ENCODE peak calls at places on chromosome 21, in nine cellular contexts. Q, N, V, F, T, I, J, G and U are unnamed samples.
A peak's percentile ranks its signal among the peaks of the same experiment; 100 is the strongest.

GRCh38 chr21:37249112-37249904 is 17.8 kb downstream of the VPS26C start:
- DNase-seq in Q (no peak), N (no peak), V (no peak), F (no peak), T (no peak), I (no peak), J (no peak), G (no peak), U (no peak)

GRCh38 chr21:38806942-38807284 is 1.2 kb downstream of the ETS2 start:
- DNase-seq in Q (no peak), N (no peak), V (no peak), F (no peak), T (no peak), I (no peak), J (no peak), G (no peak), U (no peak)

GRCh38 chr21:21464691-21465090 is 466.5 kb downstream of the NCAM2 start:
- DNase-seq in Q (no peak), N (no peak), V (no peak), F (no peak), T (no peak), I (no peak), J (no peak), G (no peak), U (no peak)

GRCh38 chr21:32094792-32095191 is 184.1 kb downstream of the MIS18A start:
- DNase-seq in Q (peak; percentile 72), N (no peak), V (no peak), F (no peak), T (no peak), I (no peak), J (no peak), G (no peak), U (no peak)

GRCh38 chr21:39238275-39238674 is 55.0 kb upstream of the PSMG1 start:
- DNase-seq in Q (no peak), N (no peak), V (no peak), F (no peak), T (no peak), I (no peak), J (no peak), G (no peak), U (no peak)

GRCh38 chr21:44895859-44896258 is 22.4 kb upstream of the PTTG1IP start:
- DNase-seq in Q (no peak), N (no peak), V (no peak), F (no peak), T (no peak), I (peak; percentile 2), J (no peak), G (no peak), U (no peak)

GRCh38 chr21:25402134-25402957 is 204.9 kb downstream of the MRPL39 start:
- DNase-seq in Q (no peak), N (no peak), V (no peak), F (no peak), T (no peak), I (no peak), J (no peak), G (no peak), U (no peak)

GRCh38 chr21:33036430-33037162 is 10.9 kb downstream of the OLIG2 start:
- DNase-seq in Q (peak; percentile 21), N (no peak), V (no peak), F (no peak), T (no peak), I (no peak), J (peak; percentile 28), G (peak; percentile 8), U (peak; percentile 35)

GRCh38 chr21:16838330-16838729 is 674.5 kb upstream of the CXADR start:
- DNase-seq in Q (peak; percentile 33), N (no peak), V (no peak), F (no peak), T (no peak), I (no peak), J (no peak), G (no peak), U (no peak)

DNA sequence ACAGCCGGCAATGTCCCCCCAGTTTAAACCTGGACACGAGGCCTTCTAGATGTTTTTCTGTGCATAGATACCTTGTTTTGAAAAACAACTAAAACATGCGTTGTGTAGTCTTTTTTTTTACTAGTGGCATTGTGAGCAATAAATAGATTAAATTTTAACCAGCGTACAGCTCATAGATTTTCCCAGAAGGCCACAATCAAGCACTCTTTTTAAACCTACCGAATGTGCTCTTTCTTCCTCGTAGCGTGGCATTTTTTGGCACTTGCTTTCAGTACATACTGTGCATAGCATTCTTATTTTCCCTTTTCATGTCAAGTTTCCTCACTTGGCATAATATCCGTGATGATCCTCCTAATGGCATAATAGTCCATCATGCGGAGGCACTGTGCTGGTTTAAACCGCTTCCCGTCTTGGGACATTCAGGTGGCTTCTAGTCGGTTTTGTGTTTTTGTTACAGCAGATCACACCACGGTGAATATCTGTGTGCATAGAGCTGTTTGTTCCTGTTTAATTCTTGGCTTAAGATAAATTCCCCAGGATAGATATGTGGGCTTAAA is 95.3 kb downstream of the PDE9A start:
- DNase-seq in Q (no peak), N (no peak), V (no peak), F (no peak), T (no peak), I (no peak), J (no peak), G (no peak), U (no peak)
- H3K27ac ChIP-seq in Q (no peak overlapping the region), N (no peak overlapping the region), V (no peak overlapping the region), F (no peak overlapping the region), T (no peak overlapping the region), I (no peak overlapping the region), J (no peak overlapping the region), G (no peak overlapping the region), U (no peak overlapping the region)

DNA sequence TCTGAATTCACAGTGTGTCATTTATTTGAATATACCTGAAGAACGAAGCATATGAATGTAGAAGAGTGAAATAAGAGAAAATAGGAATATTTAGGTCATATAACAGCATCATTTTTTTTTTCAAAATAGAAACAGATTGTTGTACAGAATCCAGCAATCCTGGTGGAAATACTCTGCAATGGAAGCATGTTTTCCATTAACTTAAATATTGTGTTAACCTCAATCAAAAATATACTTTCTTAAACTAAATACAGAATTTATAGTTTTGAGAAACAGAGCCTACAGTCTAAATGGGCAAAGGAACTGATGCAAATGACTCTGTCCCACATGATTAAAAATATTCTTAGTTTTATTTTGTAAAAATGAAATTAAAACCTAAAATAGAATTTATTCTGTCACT is 322.7 kb downstream of the LTN1 start:
- DNase-seq in Q (no peak), N (no peak), V (no peak), F (no peak), T (no peak), I (no peak), J (no peak), G (no peak), U (no peak)
- H3K27ac ChIP-seq in Q (no peak overlapping the region), N (no peak overlapping the region), V (no peak overlapping the region), F (no peak overlapping the region), T (no peak overlapping the region), I (no peak overlapping the region), J (no peak overlapping the region), G (no peak overlapping the region), U (no peak overlapping the region)

GRCh38 chr21:45984584-45985095 is 3.1 kb downstream of the COL6A1 start:
- DNase-seq in Q (no peak), N (no peak), V (no peak), F (no peak), T (no peak), I (no peak), J (no peak), G (no peak), U (no peak)
- H3K27ac ChIP-seq in Q (no peak overlapping the region), N (no peak overlapping the region), V (no peak overlapping the region), F (no peak overlapping the region), T (no peak overlapping the region), I (peak overlapping the region; percentile 88), J (no peak overlapping the region), G (no peak overlapping the region), U (no peak overlapping the region)

DNA sequence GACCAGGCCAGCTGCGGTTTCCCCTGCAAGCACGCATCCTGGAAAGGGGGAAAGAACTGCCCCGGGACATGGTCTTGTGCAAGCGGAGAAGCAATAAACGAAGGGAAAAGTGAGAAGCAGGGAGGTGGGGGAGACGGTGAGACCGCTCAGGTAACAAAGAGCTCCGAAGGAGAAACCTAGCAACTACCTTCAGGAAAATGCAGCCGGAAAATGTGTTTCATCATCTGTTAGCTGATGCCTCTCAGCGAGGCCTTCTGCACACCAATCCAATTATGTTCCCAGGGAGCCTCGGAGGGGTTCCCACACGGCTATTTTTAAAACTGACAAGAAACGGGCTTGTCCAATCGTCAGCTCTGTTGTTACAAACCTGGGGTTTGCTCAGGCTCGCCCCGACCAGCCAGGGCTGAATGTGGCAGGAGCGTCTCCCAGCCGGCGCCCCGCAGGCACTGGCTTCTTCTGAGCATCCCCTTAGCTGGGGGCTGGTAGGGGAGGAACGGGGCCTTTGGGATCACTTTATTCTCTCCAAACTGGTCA is 3.4 kb downstream of the RIPK4 start:
- DNase-seq in Q (peak; percentile 65), N (no peak), V (no peak), F (peak; percentile 87), T (no peak), I (no peak), J (no peak), G (no peak), U (no peak)
- H3K27ac ChIP-seq in Q (no peak overlapping the region), N (no peak overlapping the region), V (no peak overlapping the region), F (peak overlapping the region; percentile 86), T (peak overlapping the region; percentile 86), I (no peak overlapping the region), J (no peak overlapping the region), G (no peak overlapping the region), U (no peak overlapping the region)

DNA sequence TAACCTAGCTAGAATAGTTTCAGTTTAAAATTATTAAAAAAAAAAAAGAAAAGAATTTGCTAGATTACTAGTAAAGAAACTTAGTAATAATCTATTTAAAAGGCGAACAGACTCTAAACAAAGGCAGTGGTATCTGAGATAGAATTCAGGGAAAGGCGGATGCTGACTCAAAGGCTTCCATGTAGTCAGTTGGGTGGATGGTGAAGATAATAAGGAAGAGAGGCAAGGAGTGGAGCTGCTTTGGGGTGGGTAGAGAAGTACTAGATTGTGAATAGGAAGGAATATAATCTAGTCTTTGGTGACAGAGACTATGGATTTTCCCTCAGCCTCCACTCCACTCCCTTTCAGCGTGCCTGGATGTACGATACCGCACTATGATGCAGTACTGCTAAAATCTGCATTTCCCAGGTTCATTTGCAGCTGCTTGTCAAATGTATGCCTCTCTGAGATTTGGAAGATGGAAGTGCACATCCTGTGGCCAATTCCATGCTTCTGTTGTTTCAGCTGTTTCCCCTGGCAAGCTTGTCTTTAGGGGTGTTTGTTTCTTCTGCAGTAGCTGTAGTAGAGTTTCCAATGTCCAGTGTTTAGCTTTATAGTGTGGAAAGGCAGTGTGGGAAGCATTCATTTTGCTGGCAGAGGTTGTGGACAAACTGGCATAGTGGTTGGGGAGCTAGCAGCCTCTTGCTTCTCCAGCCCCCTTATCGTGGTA is 184.6 kb upstream of the NRIP1 start:
- DNase-seq in Q (no peak), N (peak; percentile 1), V (no peak), F (no peak), T (no peak), I (no peak), J (no peak), G (no peak), U (no peak)
- H3K27ac ChIP-seq in Q (no peak overlapping the region), N (no peak overlapping the region), V (no peak overlapping the region), F (no peak overlapping the region), T (no peak overlapping the region), I (no peak overlapping the region), J (no peak overlapping the region), G (no peak overlapping the region), U (no peak overlapping the region)

GRCh38 chr21:41364308-41364707 is 2.5 kb downstream of the MX2 start:
- DNase-seq in Q (no peak), N (no peak), V (no peak), F (no peak), T (no peak), I (no peak), J (no peak), G (no peak), U (no peak)
- H3K27ac ChIP-seq in Q (no peak overlapping the region), N (no peak overlapping the region), V (peak overlapping the region; percentile 30), F (no peak overlapping the region), T (no peak overlapping the region), I (no peak overlapping the region), J (no peak overlapping the region), G (no peak overlapping the region), U (no peak overlapping the region)

GRCh38 chr21:35908311-35909078 is 151.8 kb downstream of the SETD4 start:
- DNase-seq in Q (no peak), N (no peak), V (no peak), F (no peak), T (no peak), I (no peak), J (no peak), G (no peak), U (no peak)
- H3K27ac ChIP-seq in Q (no peak overlapping the region), N (no peak overlapping the region), V (no peak overlapping the region), F (no peak overlapping the region), T (no peak overlapping the region), I (no peak overlapping the region), J (no peak overlapping the region), G (no peak overlapping the region), U (no peak overlapping the region)